ENCODE peak calls at places on chromosomes 13 and 19, in nine cellular contexts. M is GM10248, V is NCI-H2081, D is T-helper 2 cell, S is DND-41, E is T-helper 9 cell, C is brain microvascular endothelial cell, X is midbrain, G is cardiac muscle cell. H is an unnamed sample.

GRCh38 chr19:35932291-35932936 is 3.8 kb upstream of the LRFN3 start:
- DNase-seq in M (no peak), V (no peak), D (no peak), S (no peak), E (no peak), C (no peak), X (no peak), G (no peak), H (no peak)

GRCh38 chr19:1445932-1446712 is 3.8 kb upstream of the APC2 start:
- DNase-seq in M (no peak), V (peak), D (no peak), S (no peak), E (no peak), C (no peak), X (peak), G (no peak), H (no peak)

GRCh38 chr19:55809381-55810058 is 22.3 kb downstream of the NLRP11 start:
- DNase-seq in M (peak), V (peak), D (no peak), S (peak), E (no peak), C (peak), X (no peak), G (peak), H (peak)

GRCh38 chr13:51681037-51681678 is 96.9 kb downstream of the WDFY2 start:
- DNase-seq in M (no peak), V (no peak), D (no peak), S (no peak), E (no peak), C (peak), X (no peak), G (peak), H (no peak)

GRCh38 chr13:50229935-50230334 is 214.7 kb downstream of the KCNRG start:
- DNase-seq in M (no peak), V (no peak), D (no peak), S (no peak), E (no peak), C (no peak), X (no peak), G (peak), H (peak)

GRCh38 chr13:98307744-98308524 is 130.9 kb upstream of the RNF113B start:
- DNase-seq in M (no peak), V (no peak), D (no peak), S (no peak), E (no peak), C (no peak), X (no peak), G (peak), H (no peak)

GRCh38 chr19:919157-920050 is 2.3 kb downstream of the KISS1R start:
- DNase-seq in M (no peak), V (peak), D (no peak), S (no peak), E (no peak), C (no peak), X (no peak), G (no peak), H (no peak)

GRCh38 chr13:113458218-113459065 is 5.2 kb upstream of the ADPRHL1 start:
- DNase-seq in M (peak), V (no peak), D (no peak), S (peak), E (no peak), C (peak), X (no peak), G (peak), H (no peak)

GRCh38 chr13:78160793-78161192 is 242.2 kb upstream of the EDNRB start:
- DNase-seq in M (peak), V (no peak), D (no peak), S (no peak), E (no peak), C (no peak), X (no peak), G (peak), H (peak)

GRCh38 chr13:63167699-63168337 is 1752.2 kb upstream of the PCDH20 start:
- DNase-seq in M (no peak), V (no peak), D (no peak), S (no peak), E (no peak), C (no peak), X (no peak), G (no peak), H (no peak)

GRCh38 chr13:100542546-100543156 is 45.9 kb downstream of the GGACT start:
- DNase-seq in M (peak), V (no peak), D (no peak), S (no peak), E (no peak), C (peak), X (no peak), G (peak), H (peak)

GRCh38 chr13:98927954-98928927 is 49.6 kb downstream of the DOCK9 start:
- DNase-seq in M (no peak), V (no peak), D (no peak), S (no peak), E (no peak), C (peak), X (no peak), G (peak), H (peak)

GRCh38 chr13:107192289-107192688 is 624.4 kb upstream of the ARGLU1 start:
- DNase-seq in M (no peak), V (peak), D (no peak), S (no peak), E (no peak), C (no peak), X (no peak), G (no peak), H (no peak)

GRCh38 chr19:28920269-28921066 is 292.5 kb downstream of the UQCRFS1 start:
- DNase-seq in M (no peak), V (no peak), D (no peak), S (no peak), E (no peak), C (no peak), X (no peak), G (no peak), H (peak)

GRCh38 chr13:66689628-66690027 is 540.5 kb downstream of the PCDH9 start:
- DNase-seq in M (no peak), V (peak), D (no peak), S (no peak), E (no peak), C (peak), X (peak), G (peak), H (peak)